ENCODE peak calls at places on chromosomes 11 and 22, in four cellular contexts. C is progenitor cell of endocrine pancreas; T is stimulated activated CD4-positive, alpha-beta T cell treated with anti-CD3 and anti-CD28 coated beads, Interleukin-2, amount 100 ng/mL, for 48 hours; P is stimulated activated naive CD4-positive, alpha-beta T cell. V is an unnamed sample.

GRCh38 chr11:64341851-64342791 is 2.1 kb downstream of the CCDC88B start:
- DNase-seq in C (peak), T (peak), P (peak), V (peak)

GRCh38 chr11:117002639-117003305 is 95.5 kb downstream of the SIK3 start:
- DNase-seq in T (no peak), P (no peak), C (no peak), V (no peak)

GRCh38 chr11:86722041-86722440 is 49.6 kb upstream of the ME3 start:
- DNase-seq in C (no peak), P (no peak), T (no peak), V (no peak)

GRCh38 chr11:86486261-86487030 is 111.8 kb downstream of the CCDC81 start:
- DNase-seq in C (no peak), P (no peak), T (no peak), V (no peak)

GRCh38 chr11:10808553-10809372 is at the start of gene EIF4G2:
- DNase-seq in P (peak), T (peak), C (peak), V (peak)

GRCh38 chr11:10909141-10909883 is 51.5 kb upstream of the ZBED5 start:
- DNase-seq in P (no peak), T (no peak), C (no peak), V (no peak)

GRCh38 chr11:65853249-65853979 is 4.6 kb downstream of the CFL1 start:
- DNase-seq in T (no peak), C (no peak), P (no peak), V (no peak)

GRCh38 chr22:37999236-37999635 is 14.9 kb upstream of the SOX10 start:
- DNase-seq in P (no peak), C (no peak), T (no peak), V (no peak)

GRCh38 chr22:19788661-19789225 is 28.2 kb downstream of the TBX1 start:
- DNase-seq in T (no peak), P (no peak), C (no peak), V (no peak)

GRCh38 chr11:34790620-34791019 is 125.6 kb downstream of the APIP start:
- DNase-seq in T (no peak), P (no peak), C (no peak), V (no peak)

GRCh38 chr22:29814003-29814402 is 24.1 kb downstream of the ASCC2 start:
- DNase-seq in C (no peak), P (no peak), T (no peak), V (no peak)

GRCh38 chr11:1597981-1598380 is at the start of gene KRTAP5-2:
- DNase-seq in T (no peak), C (no peak), P (no peak), V (no peak)

GRCh38 chr11:18704698-18705097 is 6.1 kb downstream of the TMEM86A start:
- DNase-seq in T (no peak), P (no peak), C (no peak), V (no peak)

GRCh38 chr11:28632338-28632737 is 524.1 kb downstream of the METTL15 start:
- DNase-seq in T (no peak), P (no peak), C (no peak), V (no peak)

GRCh38 chr11:106276859-106277436 is 199.5 kb downstream of the AASDHPPT start:
- DNase-seq in C (no peak), P (no peak), T (no peak), V (no peak)

GRCh38 chr11:86134580-86135318 is 65.9 kb upstream of the PICALM start:
- DNase-seq in P (no peak), T (no peak), C (no peak), V (no peak)

GRCh38 chr11:102410382-102410784 is 42.2 kb downstream of the TMEM123 start:
- DNase-seq in T (no peak), P (no peak), C (no peak), V (no peak)

GRCh38 chr11:45333506-45333971 is 47.4 kb upstream of the SYT13 start:
- DNase-seq in C (no peak), P (no peak), T (no peak), V (no peak)

GRCh38 chr11:71459767-71460320 is 6.8 kb downstream of the NADSYN1 start:
- DNase-seq in P (no peak), T (no peak), C (no peak), V (no peak)

GRCh38 chr11:1935156-1936071 is 11.7 kb upstream of the MRPL23 start:
- DNase-seq in T (no peak), P (no peak), C (peak), V (no peak)

GRCh38 chr11:72308226-72309073 is 64.5 kb upstream of the PHOX2A start:
- DNase-seq in P (no peak), T (no peak), C (no peak), V (no peak)

GRCh38 chr11:108496643-108497256 is 1.4 kb downstream of the POGLUT3 start:
- DNase-seq in C (no peak), T (no peak), P (no peak), V (no peak)

GRCh38 chr11:107102692-107103463 is 84.6 kb upstream of the GUCY1A2 start:
- DNase-seq in P (no peak), T (no peak), C (no peak), V (no peak)

GRCh38 chr22:41687901-41688364 is 734 bp downstream of the SNU13 start:
- DNase-seq in T (no peak), C (no peak), P (no peak), V (no peak)

GRCh38 chr11:67546852-67547251 is 23.6 kb upstream of the CABP2 start:
- DNase-seq in C (no peak), T (no peak), P (no peak), V (no peak)

GRCh38 chr11:61949169-61950034 is 749 bp upstream of the BEST1 start:
- DNase-seq in T (no peak), C (no peak), P (no peak), V (no peak)

GRCh38 chr11:73322111-73322985 is 14.3 kb downstream of the ARHGEF17 start:
- DNase-seq in P (no peak), T (no peak), C (no peak), V (no peak)

GRCh38 chr11:70387564-70387963 is 10.8 kb upstream of the CTTN start:
- DNase-seq in C (no peak), T (no peak), P (no peak), V (no peak)

GRCh38 chr22:35033635-35034296 is 32.2 kb upstream of the ISX start:
- DNase-seq in P (no peak), C (no peak), T (no peak), V (no peak)

GRCh38 chr11:304915-305833 is 2.4 kb upstream of the IFITM2 start:
- DNase-seq in T (no peak), C (no peak), P (peak), V (no peak)

GRCh38 chr22:27483095-27483798 is 318.3 kb downstream of the MN1 start:
- DNase-seq in T (no peak), P (no peak), C (no peak), V (no peak)

GRCh38 chr22:39908737-39909136 is 7.9 kb downstream of the GRAP2 start:
- DNase-seq in P (no peak), C (no peak), T (no peak), V (no peak)

GRCh38 chr11:91986218-91986617 is 238.4 kb upstream of the FAT3 start:
- DNase-seq in T (no peak), P (no peak), C (no peak), V (no peak)

GRCh38 chr11:75350743-75351540 is 519 bp downstream of the ARRB1 start:
- DNase-seq in C (no peak), T (no peak), P (peak), V (no peak)

GRCh38 chr11:68358416-68358815 is 46.0 kb downstream of the LRP5 start:
- DNase-seq in C (no peak), T (no peak), P (no peak), V (no peak)

GRCh38 chr11:118247041-118247440 is 5.1 kb downstream of the MPZL3 start:
- DNase-seq in C (no peak), P (no peak), T (no peak), V (no peak)

GRCh38 chr22:27719535-27720227 is 81.9 kb downstream of the MN1 start:
- DNase-seq in T (no peak), C (no peak), P (no peak), V (no peak)

V was measured in GM12891.